ENCODE peak calls at places on chromosomes 3 and 15, in seven cellular contexts. Q is HuH-7; A is stimulated activated effector memory CD8-positive, alpha-beta T cell treated with anti-CD3 and anti-CD28 coated beads, Interleukin-12 subunit alpha, Interleukin-12 subunit beta, amount 100 ng/mL, for 72 hours; T is bronchial epithelial cell; S is epithelial cell of esophagus; N is HEK293T; O is amniotic stem cell. M is an unnamed sample.

GRCh38 chr3:50336452-50337174 is 4.0 kb downstream of the RASSF1 start:
- DNase-seq in Q (no peak), A (no peak), T (peak; percentile 53), S (peak; percentile 53), N (no peak), O (no peak), M (no peak)

GRCh38 chr3:97821810-97822775 is at the start of gene CRYBG3:
- DNase-seq in Q (peak; percentile 87), A (peak; percentile 88), T (peak; percentile 64), S (peak; percentile 88), N (peak; percentile 85), O (peak; percentile 50), M (peak; percentile 80)

GRCh38 chr3:71195492-71195891 is 388.0 kb downstream of the FOXP1 start:
- DNase-seq in Q (no peak), A (no peak), T (peak; percentile 91), S (peak; percentile 74), N (peak; percentile 28), O (no peak), M (no peak)

GRCh38 chr3:112604536-112604935 is 36.4 kb downstream of the CCDC80 start:
- DNase-seq in Q (no peak), A (no peak), T (no peak), S (no peak), N (no peak), O (peak; percentile 16), M (no peak)

GRCh38 chr3:127366383-127366782 is 78.5 kb upstream of the PRR20G start:
- DNase-seq in Q (no peak), A (no peak), T (no peak), S (no peak), N (no peak), O (no peak), M (no peak)

GRCh38 chr15:73541479-73541878 is 91.7 kb downstream of the NPTN start:
- DNase-seq in Q (no peak), A (no peak), T (no peak), S (no peak), N (no peak), O (no peak), M (no peak)

GRCh38 chr3:180036678-180037455 is at the start of gene PEX5L:
- DNase-seq in Q (peak; percentile 31), A (peak; percentile 72), T (peak; percentile 17), S (peak; percentile 71), N (peak; percentile 62), O (peak; percentile 7), M (peak; percentile 96)

GRCh38 chr3:3798641-3799113 is 554 bp upstream of the LRRN1 start:
- DNase-seq in Q (peak; percentile 19), A (no peak), T (no peak), S (no peak), N (no peak), O (no peak), M (peak; percentile 35)

GRCh38 chr3:53790470-53790869 is 55.7 kb downstream of the CHDH start:
- DNase-seq in Q (no peak), A (no peak), T (no peak), S (no peak), N (no peak), O (no peak), M (no peak)

GRCh38 chr3:171165986-171166385 is 139.5 kb upstream of the SLC2A2 start:
- DNase-seq in Q (no peak), A (peak; percentile 54), T (no peak), S (no peak), N (no peak), O (no peak), M (no peak)

GRCh38 chr3:123799544-123800351 is 84.4 kb downstream of the MYLK start:
- DNase-seq in Q (peak; percentile 58), A (no peak), T (peak; percentile 92), S (peak; percentile 97), N (no peak), O (peak; percentile 47), M (no peak)

GRCh38 chr3:15505412-15506165 is 15.9 kb downstream of the COLQ start:
- DNase-seq in Q (no peak), A (no peak), T (no peak), S (no peak), N (no peak), O (no peak), M (no peak)

GRCh38 chr15:41557673-41558399 is 1.2 kb upstream of the TYRO3 start:
- DNase-seq in Q (peak; percentile 76), A (peak; percentile 82), T (peak; percentile 51), S (peak; percentile 77), N (peak; percentile 69), O (no peak), M (peak; percentile 61)

GRCh38 chr15:66095871-66096710 is 157.5 kb downstream of the MEGF11 start:
- DNase-seq in Q (no peak), A (no peak), T (no peak), S (no peak), N (no peak), O (no peak), M (no peak)

GRCh38 chr3:119604878-119605277 is 7.2 kb downstream of the PLA1A start:
- DNase-seq in Q (no peak), A (no peak), T (peak; percentile 42), S (peak; percentile 33), N (no peak), O (no peak), M (no peak)

GRCh38 chr3:194598771-194599557 is 34.3 kb downstream of the TMEM44 start:
- DNase-seq in Q (no peak), A (no peak), T (no peak), S (no peak), N (no peak), O (no peak), M (no peak)

GRCh38 chr3:115666081-115666480 is 42.8 kb downstream of the GAP43 start:
- DNase-seq in Q (no peak), A (no peak), T (no peak), S (no peak), N (no peak), O (no peak), M (no peak)

GRCh38 chr3:48125026-48125704 is 63.1 kb downstream of the CDC25A start:
- DNase-seq in Q (no peak), A (no peak), T (peak; percentile 72), S (peak; percentile 74), N (no peak), O (peak; percentile 61), M (no peak)

M was measured in NCI-H1105.